ENCODE peak calls at places on chromosomes 7 and 10, in eight cellular contexts. M is HCT116, G is sigmoid colon, V is GM23338, J is Panc1, C is transverse colon, L is stomach, Q is breast epithelium. S is an unnamed sample.

GRCh38 chr7:157457355-157458253 is 120.8 kb downstream of the DNAJB6 start:
- DNase-seq in M (no peak), G (no peak), V (no peak), J (no peak), C (no peak), L (peak; percentile 20), Q (peak; percentile 25), S (peak; percentile 56)

GRCh38 chr7:155208681-155209477 is 88.8 kb upstream of the INSIG1 start:
- DNase-seq in M (peak; percentile 35), G (no peak), V (no peak), J (no peak), C (no peak), L (no peak), Q (peak; percentile 55), S (peak; percentile 79)

GRCh38 chr10:110646417-110647135 is 2.4 kb downstream of the RBM20 start:
- DNase-seq in M (no peak), G (no peak), V (no peak), J (no peak), C (no peak), L (no peak), Q (no peak), S (no peak)

GRCh38 chr7:55481126-55481525 is 91.2 kb downstream of the VOPP1 start:
- DNase-seq in M (no peak), G (no peak), V (no peak), J (no peak), C (no peak), L (no peak), Q (no peak), S (peak; percentile 63)

GRCh38 chr10:105611244-105611798 is 970.2 kb downstream of the SORCS3 start:
- DNase-seq in M (no peak), G (no peak), V (no peak), J (no peak), C (no peak), L (no peak), Q (no peak), S (no peak)

GRCh38 chr7:48101880-48102448 is 12.9 kb downstream of the UPP1 start:
- DNase-seq in M (no peak), G (no peak), V (peak; percentile 63), J (no peak), C (no peak), L (no peak), Q (no peak), S (no peak)

GRCh38 chr7:125526092-125526491 is 596.5 kb upstream of the POT1 start:
- DNase-seq in M (no peak), G (no peak), V (no peak), J (no peak), C (no peak), L (no peak), Q (no peak), S (no peak)

GRCh38 chr7:22841954-22842353 is 19.3 kb upstream of the TOMM7 start:
- DNase-seq in M (no peak), G (peak; percentile 82), V (peak; percentile 40), J (no peak), C (no peak), L (no peak), Q (no peak), S (no peak)

GRCh38 chr7:30280631-30281030 is 3.8 kb upstream of the ZNRF2 start:
- DNase-seq in M (no peak), G (no peak), V (no peak), J (no peak), C (no peak), L (no peak), Q (no peak), S (no peak)

GRCh38 chr7:48171190-48171589 is at the start of gene ABCA13:
- DNase-seq in M (no peak), G (no peak), V (no peak), J (no peak), C (no peak), L (no peak), Q (no peak), S (no peak)

GRCh38 chr7:30694218-30694745 is 12.0 kb upstream of the CRHR2 start:
- DNase-seq in M (no peak), G (no peak), V (no peak), J (no peak), C (no peak), L (peak; percentile 49), Q (no peak), S (no peak)

GRCh38 chr7:66557214-66558200 is 71.2 kb upstream of the KCTD7 start:
- DNase-seq in M (no peak), G (peak; percentile 86), V (peak; percentile 88), J (peak; percentile 27), C (peak; percentile 78), L (peak; percentile 72), Q (peak; percentile 72), S (peak; percentile 93)

GRCh38 chr10:113099431-113100298 is 149.6 kb downstream of the TCF7L2 start:
- DNase-seq in M (no peak), G (no peak), V (no peak), J (no peak), C (no peak), L (no peak), Q (no peak), S (no peak)

GRCh38 chr7:86643478-86644281 is at the start of gene GRM3:
- DNase-seq in M (no peak), G (no peak), V (peak; percentile 91), J (no peak), C (no peak), L (no peak), Q (no peak), S (no peak)

GRCh38 chr10:35089641-35090161 is 440 bp downstream of the CUL2 start:
- DNase-seq in M (no peak), G (no peak), V (peak; percentile 31), J (no peak), C (no peak), L (no peak), Q (no peak), S (no peak)

GRCh38 chr10:76453997-76454396 is 1022.6 kb downstream of the LRMDA start:
- DNase-seq in M (no peak), G (no peak), V (no peak), J (no peak), C (no peak), L (no peak), Q (no peak), S (no peak)

GRCh38 chr7:6159097-6159483 is 113.3 kb downstream of the CYTH3 start:
- DNase-seq in M (no peak), G (no peak), V (no peak), J (no peak), C (no peak), L (no peak), Q (no peak), S (no peak)
- H3K27ac ChIP-seq in M (no peak overlapping the region), G (no peak overlapping the region), V (peak overlapping the region; percentile 69), J (no peak overlapping the region), C (no peak overlapping the region), L (no peak overlapping the region), Q (no peak overlapping the region), S (no peak overlapping the region)

GRCh38 chr7:75637854-75638606 is 100.7 kb downstream of the HIP1 start:
- DNase-seq in M (no peak), G (no peak), V (peak; percentile 55), J (no peak), C (no peak), L (no peak), Q (no peak), S (no peak)
- H3K4me3 ChIP-seq in M (peak overlapping the region; percentile 63), G (peak overlapping the region; percentile 83), V (peak overlapping the region; percentile 98), J (peak overlapping the region; percentile 67), C (peak overlapping the region; percentile 66), L (peak overlapping the region; percentile 77), Q (peak overlapping the region; percentile 98), S (peak overlapping the region; percentile 61)

GRCh38 chr7:74477188-74477587 is 23.5 kb downstream of the GTF2IRD1 start:
- DNase-seq in M (no peak), G (no peak), V (no peak), J (no peak), C (no peak), L (no peak), Q (no peak), S (no peak)
- TF ChIP-seq POLR2AphosphoS5 in M (no peak), G (no peak), V (no peak), J (no peak), C (no peak), L (no peak), Q (no peak), S (no peak)

GRCh38 chr10:69281507-69282413 is 3.5 kb downstream of the HK1 start:
- DNase-seq in M (no peak), G (no peak), V (no peak), J (no peak), C (no peak), L (no peak), Q (no peak), S (no peak)
- H3K27ac ChIP-seq in M (no peak overlapping the region), G (no peak overlapping the region), V (no peak overlapping the region), J (no peak overlapping the region), C (no peak overlapping the region), L (no peak overlapping the region), Q (no peak overlapping the region), S (no peak overlapping the region)